ENCODE peak calls at places on chromosome 21, in six cellular contexts. T, H, M, I, K and C are unnamed samples.

GRCh38 chr21:25664462-25665070 is 25.5 kb downstream of the JAM2 start:
- DNase-seq in T (no peak), H (no peak), M (no peak), I (no peak), K (no peak), C (no peak)

GRCh38 chr21:33458861-33459260 is 20.9 kb downstream of the TMEM50B start:
- DNase-seq in T (no peak), H (no peak), M (no peak), I (no peak), K (no peak), C (no peak)

GRCh38 chr21:17781524-17781923 is 37.6 kb downstream of the C21orf91 start:
- DNase-seq in T (no peak), H (no peak), M (no peak), I (no peak), K (no peak), C (no peak)

GRCh38 chr21:38802050-38803026 is 3.4 kb upstream of the ETS2 start:
- DNase-seq in T (no peak), H (no peak), M (peak; percentile 35), I (peak; percentile 93), K (no peak), C (no peak)

GRCh38 chr21:15688016-15688415 is 41.8 kb upstream of the USP25 start:
- DNase-seq in T (no peak), H (no peak), M (no peak), I (no peak), K (no peak), C (no peak)

GRCh38 chr21:34367320-34367935 is 3.6 kb downstream of the KCNE2 start:
- DNase-seq in T (no peak), H (no peak), M (peak; percentile 77), I (peak; percentile 56), K (no peak), C (no peak)

GRCh38 chr21:43697758-43698643 is 20.9 kb upstream of the PDXK start:
- DNase-seq in T (no peak), H (no peak), M (no peak), I (peak; percentile 57), K (no peak), C (no peak)

GRCh38 chr21:38491536-38491935 is 6.7 kb downstream of the ERG start:
- DNase-seq in T (no peak), H (no peak), M (no peak), I (no peak), K (no peak), C (no peak)

GRCh38 chr21:29213513-29214385 is 83.3 kb downstream of the MAP3K7CL start:
- DNase-seq in T (no peak), H (no peak), M (no peak), I (no peak), K (no peak), C (no peak)

GRCh38 chr21:38229260-38229877 is 27.4 kb upstream of the KCNJ15 start:
- DNase-seq in T (no peak), H (no peak), M (peak; percentile 24), I (no peak), K (no peak), C (no peak)

GRCh38 chr21:45291613-45292398 is 4.1 kb upstream of the POFUT2 start:
- DNase-seq in T (no peak), H (no peak), M (no peak), I (no peak), K (no peak), C (no peak)

GRCh38 chr21:45289134-45289533 is 1.4 kb upstream of the POFUT2 start:
- DNase-seq in T (no peak), H (no peak), M (no peak), I (no peak), K (no peak), C (no peak)

GRCh38 chr21:45292399-45293213 is 4.9 kb upstream of the POFUT2 start:
- DNase-seq in T (peak; percentile 85), H (peak; percentile 65), M (peak; percentile 89), I (peak; percentile 76), K (no peak), C (peak; percentile 86)

GRCh38 chr21:45289655-45290515 is 2.2 kb upstream of the POFUT2 start:
- DNase-seq in T (no peak), H (no peak), M (peak; percentile 32), I (no peak), K (no peak), C (no peak)

GRCh38 chr21:45290948-45291612 is 3.4 kb upstream of the POFUT2 start:
- DNase-seq in T (no peak), H (no peak), M (no peak), I (no peak), K (no peak), C (no peak)
- TF ChIP-seq POLR2A in T (no peak), H (no peak), M (no peak), I (no peak), K (no peak), C (no peak)

GRCh38 chr21:41570791-41571355 is 62.9 kb upstream of the TMPRSS2 start:
- DNase-seq in T (no peak), H (no peak), M (no peak), I (no peak), K (peak; percentile 62), C (no peak)
- TF ChIP-seq POLR2AphosphoS5 in T (no peak), H (no peak), M (no peak), I (no peak), K (no peak), C (no peak)

GRCh38 chr21:31248598-31248997 is 95.5 kb downstream of the TIAM1 start:
- DNase-seq in T (no peak), H (no peak), M (no peak), I (no peak), K (no peak), C (no peak)
- TF ChIP-seq TAF1 in T (no peak), H (no peak), M (no peak), I (no peak), K (no peak), C (no peak)

DNA sequence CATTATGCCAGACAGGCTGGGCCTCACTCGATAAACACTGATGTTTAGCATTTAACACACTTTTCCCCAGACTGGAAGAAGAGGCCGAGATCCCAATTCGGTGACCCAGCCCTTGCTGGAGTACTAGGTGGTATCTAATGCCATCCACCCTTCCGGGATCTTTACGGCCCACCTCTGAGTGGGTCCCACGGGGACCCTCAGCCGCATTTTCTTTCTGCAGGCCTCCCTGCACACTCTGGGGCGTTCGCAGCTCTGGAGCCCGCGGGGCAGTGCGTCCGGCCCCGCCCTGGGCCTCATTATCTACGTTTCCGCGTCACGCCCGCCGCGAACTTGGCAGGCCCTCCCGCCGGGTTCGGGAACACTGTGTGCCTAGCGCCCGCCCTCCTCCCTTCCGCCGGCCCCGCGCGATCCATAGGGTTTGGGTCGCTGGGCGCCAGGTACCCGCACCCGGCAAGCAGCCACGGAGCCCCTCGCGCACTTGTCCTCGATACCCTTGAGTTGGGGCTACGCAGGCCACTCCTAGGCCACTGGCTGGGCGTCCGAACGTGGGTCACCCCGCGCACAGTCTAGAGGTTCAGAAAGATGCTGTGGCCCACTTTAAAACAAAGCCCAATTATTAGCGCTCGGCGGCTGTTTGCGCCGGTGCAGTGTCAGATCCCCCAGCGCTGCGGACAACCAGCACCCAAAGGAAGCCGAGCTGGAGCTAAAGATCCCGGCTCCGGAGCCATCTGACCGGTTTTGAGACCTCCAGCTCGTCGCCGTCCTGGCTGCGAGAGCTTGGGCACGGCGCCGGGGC is 942 bp upstream of the EVA1C start:
- DNase-seq in T (no peak), H (no peak), M (peak; percentile 50), I (no peak), K (no peak), C (no peak)
- TF ChIP-seq POLR2A in T (no peak), H (no peak), M (no peak), I (no peak), K (no peak), C (no peak)

GRCh38 chr21:35529141-35529863 is 480.2 kb upstream of the RUNX1 start:
- DNase-seq in T (no peak), H (no peak), M (no peak), I (no peak), K (no peak), C (no peak)

GRCh38 chr21:35527358-35527757 is 478.3 kb upstream of the RUNX1 start:
- DNase-seq in T (no peak), H (no peak), M (no peak), I (no peak), K (no peak), C (no peak)

GRCh38 chr21:35528109-35529042 is 479.3 kb upstream of the RUNX1 start:
- DNase-seq in T (peak; percentile 27), H (no peak), M (peak; percentile 24), I (no peak), K (no peak), C (no peak)

GRCh38 chr21:35521852-35522505 is 472.9 kb upstream of the RUNX1 start:
- DNase-seq in T (no peak), H (no peak), M (no peak), I (no peak), K (no peak), C (no peak)

DNA sequence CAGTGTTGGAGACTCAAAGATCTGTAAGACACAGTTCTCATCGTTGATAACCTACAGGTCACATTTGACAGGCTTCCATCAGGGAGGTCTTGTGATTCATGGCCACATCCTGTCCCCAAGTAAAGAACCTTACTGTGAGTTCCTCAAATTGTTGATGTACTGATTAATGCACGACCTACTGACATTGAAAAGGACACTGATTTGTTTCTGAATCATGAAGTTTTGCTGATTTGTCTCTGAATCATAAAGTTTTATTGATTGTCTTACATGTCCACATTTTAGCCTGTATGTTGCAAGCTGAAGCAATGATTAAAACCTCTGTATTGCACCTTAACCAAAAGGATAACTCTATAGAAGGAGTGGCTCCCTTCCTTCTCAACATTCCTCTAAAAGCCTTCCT is 476.3 kb upstream of the RUNX1 start:
- DNase-seq in T (no peak), H (no peak), M (no peak), I (no peak), K (no peak), C (no peak)
- TF ChIP-seq POLR2AphosphoS5 in T (no peak), H (no peak), M (no peak), I (no peak), K (no peak), C (no peak)

DNA sequence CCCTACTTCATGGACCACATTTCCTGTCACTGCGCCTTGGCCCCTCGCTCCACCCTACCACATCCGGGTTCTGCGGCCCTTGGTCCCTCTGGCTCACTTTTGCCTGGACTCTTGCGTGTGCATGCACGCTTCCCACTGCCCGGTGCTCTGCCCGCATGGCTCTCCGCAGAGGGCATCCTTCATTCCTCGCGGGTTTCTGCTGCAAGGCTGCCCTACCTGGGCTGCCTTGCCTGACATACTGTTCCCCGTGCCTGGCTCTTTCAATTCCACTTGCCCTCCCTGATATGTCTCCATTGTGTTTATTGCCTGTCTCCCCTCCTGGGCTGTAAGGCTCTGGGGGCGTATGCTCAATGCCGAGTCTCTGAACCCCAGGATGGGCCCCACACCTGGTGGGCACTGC is 26.4 kb downstream of the MX2 start:
- DNase-seq in T (no peak), H (no peak), M (no peak), I (no peak), K (no peak), C (no peak)
- TF ChIP-seq TAF1 in T (no peak), H (no peak), M (no peak), I (no peak), K (no peak), C (no peak)